ENCODE peak calls at places on chromosomes 6 and 20, in six cellular contexts. One of them, this sample, is unnamed.

GRCh38 chr6:82040405-82041221 is 206.9 kb downstream of the IBTK start:
- DNase-seq in heart right ventricle: no peak
- DNase-seq in cardiac fibroblast: peak
- DNase-seq in lower lobe of right lung: no peak
- DNase-seq in hepatocyte: peak
- DNase-seq in pancreas: no peak
- DNase-seq in this sample: no peak

GRCh38 chr6:36050947-36051710 is 23.5 kb downstream of the MAPK14 start:
- DNase-seq in heart right ventricle: no peak
- DNase-seq in cardiac fibroblast: no peak
- DNase-seq in lower lobe of right lung: no peak
- DNase-seq in hepatocyte: no peak
- DNase-seq in pancreas: no peak
- DNase-seq in this sample: no peak

GRCh38 chr20:54251093-54251492 is 43.2 kb downstream of the PFDN4 start:
- DNase-seq in heart right ventricle: no peak
- DNase-seq in cardiac fibroblast: no peak
- DNase-seq in lower lobe of right lung: no peak
- DNase-seq in hepatocyte: no peak
- DNase-seq in pancreas: no peak
- DNase-seq in this sample: no peak

GRCh38 chr20:62305765-62306431 is 3.1 kb downstream of the ADRM1 start:
- DNase-seq in heart right ventricle: peak
- DNase-seq in cardiac fibroblast: no peak
- DNase-seq in lower lobe of right lung: no peak
- DNase-seq in hepatocyte: no peak
- DNase-seq in pancreas: peak
- DNase-seq in this sample: no peak

GRCh38 chr6:5379647-5380242 is 118.4 kb downstream of the FARS2 start:
- DNase-seq in heart right ventricle: no peak
- DNase-seq in cardiac fibroblast: peak
- DNase-seq in lower lobe of right lung: no peak
- DNase-seq in hepatocyte: peak
- DNase-seq in pancreas: no peak
- DNase-seq in this sample: no peak

GRCh38 chr6:128252293-128253176 is 267.9 kb downstream of the PTPRK start:
- DNase-seq in heart right ventricle: no peak
- DNase-seq in cardiac fibroblast: no peak
- DNase-seq in lower lobe of right lung: no peak
- DNase-seq in hepatocyte: no peak
- DNase-seq in pancreas: no peak
- DNase-seq in this sample: no peak

GRCh38 chr20:48574383-48574782 is 253.4 kb downstream of the PREX1 start:
- DNase-seq in heart right ventricle: no peak
- DNase-seq in cardiac fibroblast: peak
- DNase-seq in lower lobe of right lung: no peak
- DNase-seq in hepatocyte: no peak
- DNase-seq in pancreas: no peak
- DNase-seq in this sample: no peak

GRCh38 chr6:26312096-26312463 is 52.9 kb upstream of the BTN3A2 start:
- DNase-seq in heart right ventricle: no peak
- DNase-seq in cardiac fibroblast: no peak
- DNase-seq in lower lobe of right lung: no peak
- DNase-seq in hepatocyte: no peak
- DNase-seq in pancreas: no peak
- DNase-seq in this sample: no peak

GRCh38 chr6:18115356-18115755 is 7.1 kb downstream of the NHLRC1 start:
- DNase-seq in heart right ventricle: no peak
- DNase-seq in cardiac fibroblast: no peak
- DNase-seq in lower lobe of right lung: no peak
- DNase-seq in hepatocyte: no peak
- DNase-seq in pancreas: no peak
- DNase-seq in this sample: no peak

GRCh38 chr6:109961666-109962065 is 16.4 kb upstream of the GPR6 start:
- DNase-seq in heart right ventricle: no peak
- DNase-seq in cardiac fibroblast: peak
- DNase-seq in lower lobe of right lung: no peak
- DNase-seq in hepatocyte: no peak
- DNase-seq in pancreas: no peak
- DNase-seq in this sample: no peak

GRCh38 chr6:112511441-112511840 is 164.3 kb downstream of the RFPL4B start:
- DNase-seq in heart right ventricle: no peak
- DNase-seq in cardiac fibroblast: no peak
- DNase-seq in lower lobe of right lung: no peak
- DNase-seq in hepatocyte: peak
- DNase-seq in pancreas: no peak
- DNase-seq in this sample: no peak

GRCh38 chr6:166987930-166988329 is 11.3 kb upstream of the CEP43 start:
- DNase-seq in heart right ventricle: no peak
- DNase-seq in cardiac fibroblast: no peak
- DNase-seq in lower lobe of right lung: no peak
- DNase-seq in hepatocyte: no peak
- DNase-seq in pancreas: no peak
- DNase-seq in this sample: no peak
- TF ChIP-seq CTCF in heart right ventricle: no peak
- TF ChIP-seq CTCF in cardiac fibroblast: no peak
- TF ChIP-seq CTCF in lower lobe of right lung: no peak
- TF ChIP-seq CTCF in hepatocyte: no peak
- TF ChIP-seq CTCF in pancreas: no peak
- TF ChIP-seq CTCF in this sample: no peak

GRCh38 chr6:7155871-7156579 is 48.3 kb downstream of the RREB1 start:
- DNase-seq in heart right ventricle: no peak
- DNase-seq in cardiac fibroblast: no peak
- DNase-seq in lower lobe of right lung: no peak
- DNase-seq in hepatocyte: no peak
- DNase-seq in pancreas: no peak
- DNase-seq in this sample: no peak

GRCh38 chr6:7156666-7157278 is 49.0 kb downstream of the RREB1 start:
- DNase-seq in heart right ventricle: no peak
- DNase-seq in cardiac fibroblast: peak
- DNase-seq in lower lobe of right lung: peak
- DNase-seq in hepatocyte: no peak
- DNase-seq in pancreas: no peak
- DNase-seq in this sample: no peak

GRCh38 chr6:7159790-7160525 is 52.2 kb downstream of the RREB1 start:
- DNase-seq in heart right ventricle: no peak
- DNase-seq in cardiac fibroblast: no peak
- DNase-seq in lower lobe of right lung: no peak
- DNase-seq in hepatocyte: no peak
- DNase-seq in pancreas: no peak
- DNase-seq in this sample: no peak

GRCh38 chr6:7161253-7161623 is 53.5 kb downstream of the RREB1 start:
- DNase-seq in heart right ventricle: no peak
- DNase-seq in cardiac fibroblast: no peak
- DNase-seq in lower lobe of right lung: no peak
- DNase-seq in hepatocyte: no peak
- DNase-seq in pancreas: no peak
- DNase-seq in this sample: no peak

DNA sequence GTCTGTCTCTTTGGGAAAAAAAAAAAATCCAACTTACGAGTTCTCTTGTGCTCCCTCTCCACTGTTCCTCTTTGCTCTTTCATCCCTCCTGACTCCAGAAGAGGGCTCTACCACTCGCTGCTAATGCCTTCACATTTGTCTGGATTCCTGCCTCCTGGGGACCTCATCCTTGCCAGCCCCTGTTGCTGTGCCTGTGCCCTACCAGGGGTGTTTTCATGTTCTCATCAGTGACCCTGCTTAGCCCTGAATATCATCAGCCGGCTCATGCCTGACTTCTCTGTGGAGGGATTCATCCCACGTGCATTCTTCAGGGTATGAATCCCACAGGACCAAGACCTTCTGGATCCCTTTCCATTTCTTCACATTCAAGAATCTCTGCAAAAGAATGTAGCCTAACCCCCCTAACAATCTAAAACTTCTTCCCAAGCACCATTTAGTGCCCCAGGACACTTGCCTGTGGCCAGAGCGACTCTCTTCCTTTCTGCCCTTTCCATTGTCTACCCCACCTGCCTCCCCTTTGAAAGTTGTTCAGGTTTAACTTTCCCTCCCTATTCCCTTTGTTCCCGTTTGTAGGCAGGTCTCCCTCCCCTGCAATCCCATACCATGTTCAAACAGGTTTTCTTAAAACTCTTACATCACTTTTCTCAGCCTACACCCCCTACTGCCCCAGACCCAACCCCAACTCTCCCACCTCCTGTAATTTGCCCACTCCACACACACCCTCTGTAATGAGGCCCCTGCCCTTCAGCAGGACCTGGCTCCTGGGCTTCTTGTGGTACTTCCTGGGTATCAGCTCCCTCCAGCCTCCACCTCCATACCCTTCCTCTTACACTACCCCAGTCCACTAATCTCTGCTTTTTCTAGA is 50.2 kb downstream of the RREB1 start:
- DNase-seq in heart right ventricle: no peak
- DNase-seq in cardiac fibroblast: no peak
- DNase-seq in lower lobe of right lung: no peak
- DNase-seq in hepatocyte: no peak
- DNase-seq in pancreas: no peak
- DNase-seq in this sample: no peak
- TF ChIP-seq CTCF in heart right ventricle: no peak
- TF ChIP-seq CTCF in cardiac fibroblast: no peak
- TF ChIP-seq CTCF in lower lobe of right lung: no peak
- TF ChIP-seq CTCF in hepatocyte: no peak
- TF ChIP-seq CTCF in pancreas: no peak
- TF ChIP-seq CTCF in this sample: no peak

GRCh38 chr6:6796818-6797217 is 208.3 kb downstream of the LY86 start:
- DNase-seq in heart right ventricle: no peak
- DNase-seq in cardiac fibroblast: no peak
- DNase-seq in lower lobe of right lung: no peak
- DNase-seq in hepatocyte: no peak
- DNase-seq in pancreas: no peak
- DNase-seq in this sample: no peak
- TF ChIP-seq CTCF in heart right ventricle: no peak
- TF ChIP-seq CTCF in cardiac fibroblast: no peak
- TF ChIP-seq CTCF in lower lobe of right lung: no peak
- TF ChIP-seq CTCF in hepatocyte: no peak
- TF ChIP-seq CTCF in pancreas: no peak
- TF ChIP-seq CTCF in this sample: no peak

GRCh38 chr6:163902993-163903392 is 488.5 kb downstream of the QKI start:
- DNase-seq in heart right ventricle: no peak
- DNase-seq in cardiac fibroblast: no peak
- DNase-seq in lower lobe of right lung: no peak
- DNase-seq in hepatocyte: no peak
- DNase-seq in pancreas: no peak
- DNase-seq in this sample: no peak
- TF ChIP-seq CTCF in heart right ventricle: no peak
- TF ChIP-seq CTCF in cardiac fibroblast: no peak
- TF ChIP-seq CTCF in lower lobe of right lung: no peak
- TF ChIP-seq CTCF in hepatocyte: no peak
- TF ChIP-seq CTCF in pancreas: no peak
- TF ChIP-seq CTCF in this sample: no peak

DNA sequence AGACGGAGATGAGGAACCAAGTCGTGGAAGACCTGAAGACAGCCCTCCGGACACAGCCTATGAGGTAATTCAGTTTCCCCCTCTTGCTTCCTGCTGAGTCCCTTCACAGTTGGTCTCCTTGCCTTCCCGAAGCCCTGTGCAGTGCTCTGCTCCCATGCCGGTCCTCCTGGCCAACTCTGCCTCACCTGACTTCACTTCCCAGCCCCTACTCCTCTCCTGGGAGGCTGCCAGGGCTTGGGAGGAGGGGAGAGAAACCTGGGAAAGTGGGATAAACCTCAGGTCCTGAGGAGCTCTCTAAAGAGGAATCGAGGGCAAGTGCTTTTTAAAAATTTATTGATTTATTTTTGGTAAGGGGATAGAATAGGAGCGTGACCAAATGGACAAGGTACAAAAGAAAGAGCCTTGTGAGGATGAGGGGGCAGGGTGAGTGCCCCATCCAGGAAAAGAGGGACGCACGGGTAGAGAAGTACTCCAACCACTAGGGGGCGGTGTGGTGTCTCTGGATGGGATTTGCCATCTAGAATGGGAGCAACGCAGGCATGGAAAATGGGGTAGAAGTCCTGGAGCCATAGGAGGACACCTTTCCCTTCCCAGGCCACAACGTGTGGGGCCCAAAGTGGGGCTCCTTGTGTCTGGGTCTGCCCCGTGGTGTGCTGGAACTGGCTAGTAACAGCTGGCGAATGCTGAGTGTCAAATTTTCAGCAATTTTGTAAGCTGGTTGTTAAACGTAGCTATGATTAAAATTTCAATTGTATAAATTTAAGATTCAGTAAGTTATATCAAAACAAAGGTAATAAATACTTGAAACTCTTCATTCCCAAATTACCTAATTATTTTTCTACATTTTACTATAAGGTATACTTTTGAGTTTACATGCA is 69.0 kb downstream of the MOCS1 start:
- DNase-seq in heart right ventricle: peak
- DNase-seq in cardiac fibroblast: peak
- DNase-seq in lower lobe of right lung: peak
- DNase-seq in hepatocyte: peak
- DNase-seq in pancreas: peak
- DNase-seq in this sample: peak
- TF ChIP-seq CTCF in heart right ventricle: peak
- TF ChIP-seq CTCF in cardiac fibroblast: peak
- TF ChIP-seq CTCF in lower lobe of right lung: peak
- TF ChIP-seq CTCF in hepatocyte: peak
- TF ChIP-seq CTCF in pancreas: peak
- TF ChIP-seq CTCF in this sample: peak

DNA sequence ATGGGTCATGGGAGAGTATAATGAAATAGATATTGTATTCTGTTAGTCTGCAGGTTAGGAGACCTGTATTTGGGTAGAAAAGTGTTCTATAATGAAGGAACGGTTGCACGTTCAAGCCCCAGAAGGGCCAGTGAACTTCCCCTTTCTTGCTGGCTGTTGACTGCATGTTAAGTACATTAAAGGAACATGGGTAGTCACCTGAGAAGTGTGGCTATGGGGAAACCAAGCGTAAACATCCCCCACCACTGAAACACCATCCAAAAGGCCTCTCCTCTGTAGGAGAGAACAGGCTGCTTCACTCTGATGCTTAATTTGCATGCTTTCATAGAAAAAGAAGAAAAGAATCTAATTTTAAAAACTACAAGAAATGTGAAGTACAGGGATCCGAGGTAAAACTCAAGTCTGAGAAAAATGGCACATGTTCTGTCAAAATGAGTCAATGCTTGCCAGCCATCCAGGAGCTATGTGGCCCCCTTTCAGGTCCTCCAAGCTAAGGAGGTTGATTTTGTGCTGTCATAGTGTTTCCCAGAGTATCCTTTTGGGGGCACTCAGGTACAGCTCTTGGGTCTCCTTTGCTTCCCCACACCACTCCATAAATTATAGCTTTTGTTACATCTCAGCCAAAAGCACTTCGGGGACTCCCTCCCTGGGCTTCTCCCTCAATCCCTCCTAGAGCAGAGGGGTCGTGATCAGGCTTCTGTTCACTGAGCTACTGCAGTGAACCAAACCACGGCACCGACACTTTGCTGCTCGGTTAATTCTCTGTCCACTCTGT is 283.7 kb upstream of the AGPAT4 start:
- DNase-seq in heart right ventricle: no peak
- DNase-seq in cardiac fibroblast: no peak
- DNase-seq in lower lobe of right lung: no peak
- DNase-seq in hepatocyte: no peak
- DNase-seq in pancreas: no peak
- DNase-seq in this sample: no peak
- TF ChIP-seq CTCF in heart right ventricle: no peak
- TF ChIP-seq CTCF in cardiac fibroblast: no peak
- TF ChIP-seq CTCF in lower lobe of right lung: no peak
- TF ChIP-seq CTCF in hepatocyte: no peak
- TF ChIP-seq CTCF in pancreas: no peak
- TF ChIP-seq CTCF in this sample: no peak